ENCODE peak calls at places on chromosomes 1 and 21, in four cellular contexts. One of them, this sample, is unnamed.

GRCh38 chr21:39439232-39439631 is 6.3 kb downstream of the LCA5L start:
- DNase-seq in MM.1S: no peak
- DNase-seq in CD8-positive, alpha-beta T cell: no peak
- DNase-seq in sigmoid colon: no peak
- DNase-seq in this sample: no peak

GRCh38 chr1:247362074-247362597 is 30.5 kb upstream of the ZNF496 start:
- DNase-seq in MM.1S: no peak
- DNase-seq in sigmoid colon: no peak
- DNase-seq in CD8-positive, alpha-beta T cell: no peak
- DNase-seq in this sample: no peak

GRCh38 chr1:207077470-207078377 is 10.9 kb upstream of the C4BPB start:
- DNase-seq in MM.1S: peak
- DNase-seq in sigmoid colon: peak
- DNase-seq in CD8-positive, alpha-beta T cell: peak
- DNase-seq in this sample: peak

GRCh38 chr1:181192277-181192676 is 103.8 kb downstream of the IER5 start:
- DNase-seq in MM.1S: no peak
- DNase-seq in sigmoid colon: no peak
- DNase-seq in CD8-positive, alpha-beta T cell: no peak
- DNase-seq in this sample: no peak

GRCh38 chr1:242431786-242432185 is 92.7 kb downstream of the PLD5 start:
- DNase-seq in CD8-positive, alpha-beta T cell: no peak
- DNase-seq in sigmoid colon: no peak
- DNase-seq in MM.1S: no peak
- DNase-seq in this sample: no peak

GRCh38 chr1:232012773-232013386 is 386.3 kb downstream of the DISC1 start:
- DNase-seq in sigmoid colon: peak
- DNase-seq in MM.1S: no peak
- DNase-seq in CD8-positive, alpha-beta T cell: no peak
- DNase-seq in this sample: no peak

GRCh38 chr1:26126321-26127084 is 14.9 kb downstream of the PDIK1L start:
- DNase-seq in CD8-positive, alpha-beta T cell: peak
- DNase-seq in MM.1S: peak
- DNase-seq in sigmoid colon: no peak
- DNase-seq in this sample: no peak

GRCh38 chr21:36790616-36791015 is 91.7 kb downstream of the SIM2 start:
- DNase-seq in CD8-positive, alpha-beta T cell: no peak
- DNase-seq in MM.1S: no peak
- DNase-seq in sigmoid colon: no peak
- DNase-seq in this sample: no peak

GRCh38 chr21:44024895-44025353 is 12.8 kb downstream of the TRAPPC10 start:
- DNase-seq in sigmoid colon: peak
- DNase-seq in CD8-positive, alpha-beta T cell: no peak
- DNase-seq in MM.1S: no peak
- DNase-seq in this sample: peak

GRCh38 chr1:4978660-4979390 is 324.4 kb downstream of the AJAP1 start:
- DNase-seq in CD8-positive, alpha-beta T cell: no peak
- DNase-seq in sigmoid colon: peak
- DNase-seq in MM.1S: no peak
- DNase-seq in this sample: no peak

GRCh38 chr1:156067262-156067661 is 6.3 kb downstream of the RAB25 start:
- DNase-seq in CD8-positive, alpha-beta T cell: no peak
- DNase-seq in MM.1S: no peak
- DNase-seq in sigmoid colon: no peak
- DNase-seq in this sample: no peak

GRCh38 chr1:185973645-185974044 is 239.5 kb downstream of the HMCN1 start:
- DNase-seq in sigmoid colon: no peak
- DNase-seq in CD8-positive, alpha-beta T cell: no peak
- DNase-seq in MM.1S: peak
- DNase-seq in this sample: no peak

GRCh38 chr1:21909787-21910503 is 27.2 kb downstream of the HSPG2 start:
- DNase-seq in CD8-positive, alpha-beta T cell: no peak
- DNase-seq in sigmoid colon: peak
- DNase-seq in MM.1S: no peak
- DNase-seq in this sample: no peak

GRCh38 chr21:46207920-46208571 is 20.5 kb downstream of the LSS start:
- DNase-seq in MM.1S: no peak
- DNase-seq in sigmoid colon: peak
- DNase-seq in CD8-positive, alpha-beta T cell: no peak
- DNase-seq in this sample: peak

GRCh38 chr1:83064589-83065242 is 934.2 kb downstream of the TTLL7 start:
- DNase-seq in sigmoid colon: no peak
- DNase-seq in MM.1S: no peak
- DNase-seq in CD8-positive, alpha-beta T cell: no peak
- DNase-seq in this sample: no peak

GRCh38 chr1:192903142-192903541 is 94.3 kb downstream of the RGS2 start:
- DNase-seq in MM.1S: no peak
- DNase-seq in sigmoid colon: no peak
- DNase-seq in CD8-positive, alpha-beta T cell: no peak
- DNase-seq in this sample: no peak

GRCh38 chr1:169586395-169587255 is at the start of gene F5:
- DNase-seq in CD8-positive, alpha-beta T cell: peak
- DNase-seq in MM.1S: peak
- DNase-seq in sigmoid colon: peak
- DNase-seq in this sample: peak

GRCh38 chr1:223771814-223772770 is 59.8 kb downstream of the CAPN2 start:
- DNase-seq in MM.1S: peak
- DNase-seq in CD8-positive, alpha-beta T cell: no peak
- DNase-seq in sigmoid colon: peak
- DNase-seq in this sample: no peak

GRCh38 chr1:175536369-175536768 is 207.0 kb downstream of the TNR start:
- DNase-seq in CD8-positive, alpha-beta T cell: no peak
- DNase-seq in MM.1S: no peak
- DNase-seq in sigmoid colon: no peak
- DNase-seq in this sample: no peak

GRCh38 chr1:203551550-203551949 is 57.6 kb downstream of the OPTC start:
- DNase-seq in MM.1S: no peak
- DNase-seq in CD8-positive, alpha-beta T cell: no peak
- DNase-seq in sigmoid colon: no peak
- DNase-seq in this sample: no peak

GRCh38 chr1:202343652-202344349 is 2.1 kb upstream of the UBE2T start:
- DNase-seq in MM.1S: peak
- DNase-seq in CD8-positive, alpha-beta T cell: no peak
- DNase-seq in sigmoid colon: no peak
- DNase-seq in this sample: no peak

GRCh38 chr1:36712151-36712550 is 229.4 kb upstream of the CSF3R start:
- DNase-seq in CD8-positive, alpha-beta T cell: no peak
- DNase-seq in sigmoid colon: peak
- DNase-seq in MM.1S: no peak
- DNase-seq in this sample: no peak

GRCh38 chr21:33873116-33873515 is 42.5 kb downstream of the ATP5PO start:
- DNase-seq in MM.1S: no peak
- DNase-seq in sigmoid colon: no peak
- DNase-seq in CD8-positive, alpha-beta T cell: no peak
- DNase-seq in this sample: no peak

GRCh38 chr21:36839735-36840134 is 126.7 kb downstream of the HLCS start:
- DNase-seq in CD8-positive, alpha-beta T cell: no peak
- DNase-seq in sigmoid colon: no peak
- DNase-seq in MM.1S: no peak
- DNase-seq in this sample: no peak

GRCh38 chr21:39315603-39316002 is 2.2 kb upstream of the BRWD1 start:
- DNase-seq in MM.1S: no peak
- DNase-seq in CD8-positive, alpha-beta T cell: no peak
- DNase-seq in sigmoid colon: no peak
- DNase-seq in this sample: no peak

GRCh38 chr1:207798847-207799246 is 47.0 kb downstream of the CD46 start:
- DNase-seq in CD8-positive, alpha-beta T cell: no peak
- DNase-seq in MM.1S: no peak
- DNase-seq in sigmoid colon: no peak
- DNase-seq in this sample: no peak

DNA sequence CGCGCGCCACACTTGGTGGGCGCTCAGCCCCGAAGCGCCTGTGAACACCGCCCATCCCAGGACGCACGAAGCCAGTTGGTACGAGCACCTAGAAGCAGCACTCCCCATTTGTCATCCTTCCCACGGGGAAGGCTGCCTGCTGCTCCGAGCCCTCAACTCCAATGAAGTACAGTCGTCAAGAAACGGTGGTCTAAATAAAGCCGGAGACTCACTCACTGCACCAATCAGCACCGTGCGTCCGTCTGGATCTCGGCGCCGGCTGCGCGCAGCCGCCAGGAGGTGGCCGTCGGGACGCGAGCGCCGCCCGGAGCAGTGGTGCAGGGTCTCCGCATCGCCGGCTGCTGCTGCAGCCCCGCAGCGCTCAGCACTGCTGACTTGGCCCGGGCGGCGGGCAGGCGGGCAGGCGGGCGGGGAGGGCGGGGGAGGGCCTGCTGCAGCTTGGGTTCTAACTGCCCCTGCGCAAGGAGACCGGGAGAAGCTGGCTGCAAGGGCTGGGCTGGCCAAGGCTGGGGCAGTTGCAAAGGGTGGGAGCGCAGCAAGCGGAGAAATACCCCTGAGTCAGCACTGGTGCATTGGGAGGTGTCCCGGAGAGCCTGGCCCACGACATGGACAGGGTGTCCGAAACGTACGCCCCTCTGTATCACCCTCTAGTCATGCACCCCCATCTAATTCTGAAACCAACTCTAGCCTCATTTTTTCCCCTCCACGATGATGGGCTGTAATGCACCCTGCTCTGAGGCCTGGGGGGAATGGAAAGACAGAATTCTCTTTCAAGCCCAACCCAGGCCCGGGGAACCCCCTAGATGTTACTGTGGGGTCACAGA is 35.8 kb upstream of the H6PD start:
- DNase-seq in CD8-positive, alpha-beta T cell: no peak
- DNase-seq in MM.1S: no peak
- DNase-seq in sigmoid colon: no peak
- DNase-seq in this sample: no peak
- TF ChIP-seq CTCF in CD8-positive, alpha-beta T cell: no peak
- TF ChIP-seq CTCF in MM.1S: no peak
- TF ChIP-seq CTCF in sigmoid colon: no peak
- TF ChIP-seq CTCF in this sample: no peak

DNA sequence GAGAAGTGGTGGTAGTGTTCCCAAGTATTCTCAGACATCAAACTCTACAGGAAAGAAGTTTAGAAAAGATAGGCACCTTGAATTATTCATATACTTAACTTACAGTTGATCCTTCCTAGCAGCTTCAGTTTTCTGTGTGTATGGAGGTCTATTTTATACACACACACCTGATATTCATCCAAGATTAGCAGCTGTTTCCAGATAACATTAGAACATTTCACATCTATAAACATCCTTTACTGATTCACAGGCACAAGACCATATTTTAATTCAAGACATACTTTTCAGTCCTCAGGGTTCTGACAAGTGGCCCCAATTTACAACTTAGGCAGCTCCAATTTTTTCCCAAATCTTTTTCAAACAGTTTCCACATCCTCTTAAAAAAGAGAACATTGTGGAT is 287.8 kb upstream of the USP25 start:
- DNase-seq in sigmoid colon: no peak
- DNase-seq in CD8-positive, alpha-beta T cell: no peak
- DNase-seq in MM.1S: no peak
- DNase-seq in this sample: no peak
- TF ChIP-seq CTCF in sigmoid colon: no peak
- TF ChIP-seq CTCF in CD8-positive, alpha-beta T cell: no peak
- TF ChIP-seq CTCF in MM.1S: no peak
- TF ChIP-seq CTCF in this sample: no peak

GRCh38 chr1:174194451-174194850 is 35.1 kb downstream of the RABGAP1L start:
- DNase-seq in CD8-positive, alpha-beta T cell: no peak
- DNase-seq in MM.1S: no peak
- DNase-seq in sigmoid colon: no peak
- DNase-seq in this sample: no peak
- TF ChIP-seq CTCF in CD8-positive, alpha-beta T cell: no peak
- TF ChIP-seq CTCF in MM.1S: no peak
- TF ChIP-seq CTCF in sigmoid colon: no peak
- TF ChIP-seq CTCF in this sample: no peak

GRCh38 chr1:115815694-115816093 is 25.2 kb downstream of the NHLH2 start:
- DNase-seq in MM.1S: no peak
- DNase-seq in sigmoid colon: no peak
- DNase-seq in CD8-positive, alpha-beta T cell: no peak
- DNase-seq in this sample: no peak
- TF ChIP-seq CTCF in MM.1S: no peak
- TF ChIP-seq CTCF in sigmoid colon: no peak
- TF ChIP-seq CTCF in CD8-positive, alpha-beta T cell: no peak
- TF ChIP-seq CTCF in this sample: no peak

DNA sequence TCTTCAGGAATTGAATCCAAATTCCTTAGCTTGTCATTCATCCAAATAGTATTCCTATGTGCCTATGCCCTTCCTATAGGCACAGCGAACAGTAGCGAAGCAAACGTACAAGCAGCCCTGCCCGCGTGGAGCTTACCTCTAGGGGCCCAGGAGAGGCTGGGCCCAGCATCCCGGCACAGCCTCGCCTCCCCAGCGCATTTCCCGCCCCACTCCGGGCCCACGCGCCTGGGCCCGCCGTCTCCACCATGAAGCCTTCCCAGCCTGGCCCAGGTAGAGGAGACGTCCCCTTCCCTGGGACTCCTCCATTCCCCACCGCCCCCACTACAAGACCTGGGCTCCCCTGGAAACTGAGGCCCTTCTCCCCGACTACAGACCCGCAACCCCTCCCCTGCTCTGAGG is 245 bp upstream of the TMEM269 start:
- DNase-seq in sigmoid colon: no peak
- DNase-seq in MM.1S: no peak
- DNase-seq in CD8-positive, alpha-beta T cell: no peak
- DNase-seq in this sample: no peak
- TF ChIP-seq CTCF in sigmoid colon: no peak
- TF ChIP-seq CTCF in MM.1S: no peak
- TF ChIP-seq CTCF in CD8-positive, alpha-beta T cell: no peak
- TF ChIP-seq CTCF in this sample: no peak